ENCODE peak calls at places on chromosomes 1 and 21, in four cellular contexts. E is mesenchymal stem cell, J is H9, R is H1. W is an unnamed sample.

GRCh38 chr1:54324750-54325704 is 81.2 kb downstream of the SSBP3 start:
- DNase-seq in E (no peak), R (no peak), J (no peak), W (no peak)

GRCh38 chr21:44377201-44377921 is 23.9 kb downstream of the TRPM2 start:
- DNase-seq in J (peak; percentile 60), R (no peak), E (no peak), W (no peak)

GRCh38 chr1:22283596-22283995 is 140.7 kb upstream of the WNT4 start:
- DNase-seq in E (no peak), J (no peak), R (peak; percentile 1), W (no peak)

GRCh38 chr21:37562920-37563640 is 196.5 kb downstream of the DYRK1A start:
- DNase-seq in E (no peak), J (no peak), R (no peak), W (no peak)

GRCh38 chr1:111600886-111601386 is 18.7 kb upstream of the RAP1A start:
- DNase-seq in E (no peak), R (no peak), J (no peak), W (no peak)

GRCh38 chr1:52574594-52574993 is 21.7 kb upstream of the TUT4 start:
- DNase-seq in E (peak; percentile 96), J (no peak), R (no peak), W (no peak)

GRCh38 chr21:29490016-29490415 is 191.3 kb downstream of the BACH1 start:
- DNase-seq in J (no peak), E (no peak), R (no peak), W (no peak)

GRCh38 chr1:54569339-54569738 is 21.3 kb downstream of the ACOT11 start:
- DNase-seq in J (no peak), E (peak; percentile 46), R (no peak), W (no peak)

GRCh38 chr1:53361541-53361961 is 33.7 kb upstream of the LRP8 start:
- DNase-seq in R (peak; percentile 35), J (peak; percentile 24), E (no peak), W (no peak)

GRCh38 chr1:226976671-226977287 is 36.7 kb downstream of the COQ8A start:
- DNase-seq in R (no peak), J (no peak), E (no peak), W (no peak)

GRCh38 chr1:175427625-175428024 is 235.0 kb upstream of the KIAA0040 start:
- DNase-seq in E (no peak), J (no peak), R (no peak), W (no peak)

GRCh38 chr1:51729824-51730284 is 113.0 kb downstream of the OSBPL9 start:
- DNase-seq in J (no peak), E (peak; percentile 48), R (no peak), W (no peak)

GRCh38 chr1:17572264-17572985 is 32.9 kb downstream of the ARHGEF10L start:
- DNase-seq in E (no peak), J (peak; percentile 73), R (no peak), W (no peak)

GRCh38 chr1:28109639-28110038 is 21.2 kb upstream of the EYA3 start:
- DNase-seq in E (no peak), J (no peak), R (no peak), W (no peak)

GRCh38 chr1:232499151-232499550 is 130.8 kb downstream of the SIPA1L2 start:
- DNase-seq in R (no peak), J (no peak), E (no peak), W (no peak)

GRCh38 chr1:156943756-156944155 is 23.3 kb downstream of the LRRC71 start:
- DNase-seq in R (no peak), E (no peak), J (no peak), W (no peak)

GRCh38 chr1:3032970-3033794 is 11.9 kb downstream of the ACTRT2 start:
- DNase-seq in R (no peak), E (no peak), J (no peak), W (no peak)

GRCh38 chr1:91803847-91804545 is 82.0 kb downstream of the TGFBR3 start:
- DNase-seq in E (no peak), R (no peak), J (no peak), W (no peak)

GRCh38 chr1:230091473-230092231 is 24.6 kb downstream of the GALNT2 start:
- DNase-seq in R (no peak), E (no peak), J (no peak), W (no peak)

GRCh38 chr1:94942171-94943128 is 15.5 kb upstream of the CNN3 start:
- DNase-seq in E (no peak), J (no peak), R (no peak), W (no peak)

GRCh38 chr1:206890125-206890637 is 7.1 kb upstream of the IL24 start:
- DNase-seq in E (no peak), J (no peak), R (peak; percentile 38), W (no peak)

GRCh38 chr1:248752119-248752931 is 3.2 kb downstream of the LYPD8 start:
- DNase-seq in R (no peak), J (no peak), E (no peak), W (no peak)

GRCh38 chr1:65232402-65233122 is 76.8 kb upstream of the DNAJC6 start:
- DNase-seq in J (no peak), R (no peak), E (peak; percentile 76), W (no peak)

GRCh38 chr1:221742555-221743415 is 896 bp upstream of the DUSP10 start:
- DNase-seq in J (peak; percentile 80), E (peak; percentile 65), R (peak; percentile 80), W (peak; percentile 78)

GRCh38 chr1:217040696-217041095 is 317.5 kb upstream of the ESRRG start:
- DNase-seq in R (no peak), E (no peak), J (no peak), W (no peak)

GRCh38 chr21:33403128-33403785 is at the start of gene IFNGR2:
- DNase-seq in R (peak; percentile 54), E (peak; percentile 46), J (no peak), W (peak; percentile 29)

GRCh38 chr1:152014943-152015342 is 21.3 kb upstream of the S100A10 start:
- DNase-seq in J (no peak), R (no peak), E (no peak), W (no peak)

GRCh38 chr1:96364576-96364975 is 357.0 kb upstream of the PTBP2 start:
- DNase-seq in J (no peak), E (no peak), R (no peak), W (no peak)

GRCh38 chr1:20485527-20486456 is at the start of gene CAMK2N1:
- DNase-seq in E (peak; percentile 78), R (peak; percentile 75), J (peak; percentile 64), W (peak; percentile 53)

GRCh38 chr1:208531003-208531750 is 287.0 kb upstream of the PLXNA2 start:
- DNase-seq in J (no peak), R (peak; percentile 37), E (no peak), W (no peak)
- H2BK15ac ChIP-seq in J (no peak overlapping the region), R (no peak overlapping the region), E (no peak overlapping the region), W (no peak overlapping the region)

GRCh38 chr1:119781434-119782210 is 12.9 kb upstream of the HMGCS2 start:
- DNase-seq in J (no peak), R (peak; percentile 14), E (no peak), W (no peak)

GRCh38 chr1:119782541-119783338 is 14.0 kb upstream of the HMGCS2 start:
- DNase-seq in J (no peak), R (peak; percentile 35), E (peak; percentile 18), W (no peak)

GRCh38 chr1:119778886-119779560 is 10.3 kb upstream of the HMGCS2 start:
- DNase-seq in E (no peak), J (no peak), R (no peak), W (no peak)

GRCh38 chr1:119778359-119778758 is 9.7 kb upstream of the HMGCS2 start:
- DNase-seq in E (no peak), J (no peak), R (no peak), W (no peak)

GRCh38 chr1:119779869-119780356 is 11.2 kb upstream of the HMGCS2 start:
- DNase-seq in E (peak; percentile 85), J (no peak), R (no peak), W (no peak)
- H3K18ac ChIP-seq in E (no peak overlapping the region), J (no peak overlapping the region), R (no peak overlapping the region), W (no peak overlapping the region)

GRCh38 chr21:45405819-45406762 is 1.1 kb downstream of the COL18A1 start:
- DNase-seq in E (no peak), R (no peak), J (no peak), W (peak; percentile 69)

GRCh38 chr21:45406801-45407628 is 2.0 kb downstream of the COL18A1 start:
- DNase-seq in R (peak; percentile 81), J (peak; percentile 84), E (peak; percentile 70), W (no peak)

GRCh38 chr21:45403825-45404725 is 890 bp upstream of the COL18A1 start:
- DNase-seq in J (peak; percentile 81), E (peak; percentile 60), R (no peak), W (no peak)

GRCh38 chr21:45404726-45405270 is at the start of gene COL18A1:
- DNase-seq in J (peak; percentile 84), E (peak; percentile 64), R (peak; percentile 86), W (peak; percentile 57)

GRCh38 chr21:45405271-45405818 is 380 bp downstream of the COL18A1 start:
- DNase-seq in E (peak; percentile 51), J (no peak), R (no peak), W (no peak)
- H2BK12ac ChIP-seq in E (no peak overlapping the region), J (no peak overlapping the region), R (no peak overlapping the region), W (no peak overlapping the region)

DNA sequence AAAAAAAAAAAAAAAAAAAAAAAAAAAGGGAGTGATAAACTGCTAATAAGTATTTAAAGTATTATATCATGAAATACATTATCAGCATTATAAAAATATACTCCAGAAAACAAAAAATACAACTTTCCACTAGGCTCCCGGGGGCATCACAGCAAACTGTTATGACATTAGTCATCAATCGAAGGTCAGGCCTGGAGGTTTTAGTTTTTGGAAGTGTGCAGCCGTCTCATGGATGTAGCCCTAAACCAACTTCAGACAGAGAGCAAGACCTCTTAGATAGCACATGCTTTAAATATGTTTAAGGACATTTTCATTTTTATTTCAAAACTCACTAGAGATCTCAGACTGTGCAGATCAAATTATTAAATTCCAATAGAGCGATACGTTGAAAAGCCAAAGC is 106.3 kb downstream of the RERE start:
- DNase-seq in R (no peak), J (no peak), E (no peak), W (no peak)
- H2BK15ac ChIP-seq in R (no peak overlapping the region), J (no peak overlapping the region), E (no peak overlapping the region), W (no peak overlapping the region)

GRCh38 chr1:8460784-8461183 is 142.9 kb downstream of the SLC45A1 start:
- DNase-seq in E (no peak), R (no peak), J (no peak), W (no peak)
- H3K18ac ChIP-seq in E (no peak overlapping the region), R (peak overlapping the region; percentile 32), J (no peak overlapping the region), W (no peak overlapping the region)

W was measured in neuronal stem cell.